ENCODE peak calls at places on chromosomes 4 and X, in five cellular contexts. P, A, F, J and G are unnamed samples.

GRCh38 chr4:187357861-187358260 is 634.2 kb upstream of the FAT1 start:
- DNase-seq in J (no peak), A (no peak), P (no peak), F (no peak), G (no peak)

GRCh38 chr4:130172156-130172555 is 1076.2 kb downstream of the C4orf33 start:
- DNase-seq in A (no peak), F (no peak), J (no peak), P (no peak), G (no peak)

GRCh38 chr4:113840850-113841249 is 79.3 kb upstream of the CAMK2D start:
- DNase-seq in F (no peak), J (no peak), A (no peak), P (no peak), G (no peak)

GRCh38 chr4:113094802-113095201 is 45.3 kb downstream of the ANK2 start:
- DNase-seq in J (no peak), P (no peak), F (no peak), A (peak; percentile 9), G (no peak)

GRCh38 chr4:113209652-113210320 is 160.3 kb downstream of the ANK2 start:
- DNase-seq in P (no peak), A (no peak), F (no peak), J (no peak), G (no peak)

GRCh38 chrX:41605144-41605543 is 83.6 kb upstream of the GPR34 start:
- DNase-seq in P (no peak), F (no peak), J (no peak), A (no peak), G (no peak)

GRCh38 chr4:177450421-177451107 is 8.3 kb upstream of the AGA start:
- DNase-seq in J (no peak), P (no peak), A (no peak), F (no peak), G (no peak)

GRCh38 chr4:181525641-181526040 is 717.6 kb upstream of the TENM3 start:
- DNase-seq in J (no peak), F (no peak), A (no peak), P (no peak), G (peak; percentile 20)

GRCh38 chr4:185718578-185719492 is 93.2 kb downstream of the SORBS2 start:
- DNase-seq in A (no peak), P (no peak), J (no peak), F (no peak), G (no peak)

GRCh38 chr4:71209161-71209560 is 129.7 kb upstream of the SLC4A4 start:
- DNase-seq in A (peak; percentile 87), P (no peak), J (no peak), F (no peak), G (no peak)

GRCh38 chr4:986949-987688 is at the start of gene IDUA:
- DNase-seq in J (peak; percentile 84), A (peak; percentile 45), F (peak; percentile 66), P (peak; percentile 63), G (peak; percentile 87)

GRCh38 chr4:25180524-25181131 is 20.4 kb upstream of the SEPSECS start:
- DNase-seq in J (peak; percentile 19), A (peak; percentile 14), F (peak; percentile 28), P (no peak), G (peak; percentile 21)

GRCh38 chrX:29225670-29226069 is 638.4 kb downstream of the IL1RAPL1 start:
- DNase-seq in P (no peak), F (no peak), J (no peak), A (peak; percentile 25), G (no peak)

GRCh38 chr4:176385601-176386000 is 65.8 kb downstream of the SPCS3 start:
- DNase-seq in F (no peak), A (no peak), J (no peak), P (no peak), G (no peak)

GRCh38 chr4:43241104-43241503 is 348.6 kb downstream of the GRXCR1 start:
- DNase-seq in J (no peak), P (no peak), F (no peak), A (no peak), G (no peak)

GRCh38 chr4:17450431-17450830 is 61.5 kb downstream of the QDPR start:
- DNase-seq in A (no peak), P (no peak), J (no peak), F (no peak), G (no peak)

GRCh38 chr4:159045321-159045720 is 57.6 kb upstream of the RAPGEF2 start:
- DNase-seq in P (no peak), J (no peak), F (no peak), A (no peak), G (no peak)

GRCh38 chr4:8260656-8261111 is 8.9 kb upstream of the HTRA3 start:
- DNase-seq in A (peak; percentile 76), J (no peak), F (no peak), P (no peak), G (no peak)

GRCh38 chrX:50448565-50448964 is 22.1 kb downstream of the DGKK start:
- DNase-seq in J (no peak), F (peak; percentile 48), P (no peak), A (no peak), G (no peak)

GRCh38 chr4:4361883-4362282 is 25.0 kb upstream of the NSG1 start:
- DNase-seq in P (no peak), A (no peak), J (no peak), F (no peak), G (no peak)

DNA sequence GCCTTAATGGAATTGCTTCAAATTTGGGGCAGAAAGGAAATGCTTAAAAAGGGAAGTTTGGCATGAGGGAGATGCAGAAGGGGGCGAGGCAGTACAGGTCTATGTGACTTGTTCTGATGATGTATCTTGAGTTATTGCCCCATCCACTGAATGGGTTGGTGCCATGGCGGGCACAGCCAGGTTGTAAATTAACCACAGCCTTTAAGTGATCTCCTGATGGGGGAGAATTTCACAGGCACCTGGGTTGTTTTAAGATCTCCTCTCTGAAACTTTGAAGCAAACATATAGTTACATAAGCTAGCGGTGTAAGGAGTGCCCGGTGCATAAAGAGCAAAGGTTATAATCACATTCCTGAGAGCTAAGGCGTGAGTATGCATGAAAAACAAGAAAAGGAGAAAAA is 37.0 kb downstream of the NPY5R start:
- DNase-seq in F (no peak), J (no peak), P (no peak), A (no peak), G (no peak)
- TF ChIP-seq CTCF in F (no peak), J (no peak), P (no peak), A (no peak), G (no peak)

DNA sequence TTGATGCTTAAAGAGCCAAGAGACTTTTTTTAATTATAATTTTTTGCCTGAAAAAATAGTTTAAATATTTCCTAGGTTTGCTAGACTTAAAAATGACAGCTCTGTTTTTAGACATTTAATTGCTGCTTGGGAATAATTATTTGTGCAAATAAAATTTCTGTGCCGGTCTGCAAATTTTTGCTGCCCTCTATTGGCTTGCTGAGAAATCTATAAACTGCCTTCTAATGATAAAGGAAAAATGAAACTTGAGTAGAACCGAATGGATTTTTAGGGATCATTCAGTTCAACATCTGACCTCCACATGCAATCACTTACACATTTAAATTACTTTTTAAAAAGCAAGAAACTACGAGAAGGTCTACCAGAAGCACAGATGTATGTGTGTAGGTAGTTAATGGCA is 434.0 kb downstream of the FAM133A start:
- DNase-seq in P (no peak), A (no peak), F (no peak), J (no peak), G (no peak)
- TF ChIP-seq CTCF in P (no peak), A (no peak), F (no peak), J (no peak), G (no peak)

GRCh38 chr4:73194064-73194463 is 64.5 kb downstream of the ANKRD17 start:
- DNase-seq in A (no peak), J (no peak), F (no peak), P (no peak), G (no peak)
- TF ChIP-seq CTCF in A (no peak), J (no peak), F (no peak), P (no peak), G (no peak)

DNA sequence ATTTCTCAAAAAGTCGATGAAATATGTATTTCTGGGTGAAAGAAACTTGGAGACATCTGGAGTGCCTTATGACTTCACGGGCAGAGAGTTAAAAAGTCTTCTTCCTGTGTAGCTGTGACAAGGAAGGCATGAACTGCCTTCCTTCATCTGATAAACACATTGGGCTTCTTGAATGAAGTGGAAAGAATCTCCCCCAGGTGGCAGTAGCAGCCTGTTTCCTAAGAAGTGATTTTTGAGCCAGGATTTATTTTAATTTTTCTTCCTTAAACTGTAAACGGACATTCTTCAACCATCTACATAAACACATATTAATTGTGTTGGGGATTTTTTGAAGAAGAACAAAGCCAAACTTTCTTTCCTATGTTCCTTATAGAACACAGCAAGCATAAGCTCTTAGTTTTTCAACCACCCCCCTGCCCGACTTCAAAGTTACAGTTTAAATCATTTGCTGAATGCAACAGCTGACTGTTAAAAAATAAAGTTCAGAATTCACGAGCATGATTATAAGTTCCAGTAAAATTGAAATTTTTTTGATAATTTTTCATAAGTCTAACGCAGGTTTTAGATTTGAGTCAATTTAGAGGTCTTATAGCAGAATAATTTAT is 980 bp upstream of the GIMD1 start:
- DNase-seq in P (no peak), F (peak; percentile 31), A (peak; percentile 62), J (peak; percentile 51), G (peak; percentile 28)
- TF ChIP-seq CTCF in P (no peak), F (peak; percentile 29), A (peak; percentile 81), J (peak; percentile 20), G (peak; percentile 73)

GRCh38 chr4:68375667-68376559 is 26.0 kb upstream of the YTHDC1 start:
- DNase-seq in P (no peak), F (peak; percentile 39), A (peak; percentile 41), J (peak; percentile 22), G (peak; percentile 22)
- TF ChIP-seq CTCF in P (no peak), F (peak; percentile 34), A (peak; percentile 80), J (peak; percentile 42), G (peak; percentile 56)

GRCh38 chr4:122762966-122763716 is 30.6 kb downstream of the BBS12 start:
- DNase-seq in P (no peak), A (no peak), J (no peak), F (no peak), G (no peak)

GRCh38 chr4:122762520-122762919 is 30.0 kb downstream of the BBS12 start:
- DNase-seq in F (no peak), A (no peak), J (no peak), P (no peak), G (no peak)

GRCh38 chr4:122758033-122758432 is 25.5 kb downstream of the BBS12 start:
- DNase-seq in A (no peak), F (no peak), P (no peak), J (no peak), G (no peak)

GRCh38 chr4:122755675-122756074 is 23.2 kb downstream of the BBS12 start:
- DNase-seq in J (no peak), F (no peak), A (no peak), P (no peak), G (no peak)

DNA sequence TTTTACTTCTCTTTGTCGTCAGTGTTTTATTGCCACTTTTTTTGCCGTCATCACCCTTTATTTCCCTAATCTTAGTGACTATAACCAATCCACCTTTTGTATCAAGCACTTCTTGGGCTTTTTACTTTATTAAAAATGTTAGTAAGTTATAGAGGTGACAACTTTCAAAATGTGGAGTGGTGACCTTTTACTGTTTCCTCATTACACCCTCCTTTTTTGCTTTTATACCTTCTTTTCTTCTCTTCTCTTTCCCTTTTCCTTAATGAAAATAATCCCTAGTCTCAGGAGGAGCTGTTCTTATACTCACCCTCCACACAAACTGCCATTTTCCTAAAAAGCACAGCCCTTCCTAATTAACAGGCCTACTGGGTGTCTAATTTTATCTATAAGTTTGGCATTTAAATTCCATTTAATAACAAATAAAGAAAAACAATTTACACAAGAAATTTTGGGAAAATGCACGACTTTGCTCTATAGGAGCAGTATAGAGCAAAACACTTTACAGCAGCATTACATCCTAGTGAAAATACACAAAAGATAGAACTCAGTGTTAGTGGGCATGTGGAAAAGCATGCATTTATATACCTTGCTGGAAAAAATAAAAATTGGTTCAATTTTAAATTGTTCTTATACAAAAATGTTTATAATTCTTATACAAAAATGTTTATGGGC is 27.3 kb downstream of the BBS12 start:
- DNase-seq in A (no peak), J (no peak), P (no peak), F (no peak), G (no peak)
- TF ChIP-seq CTCF in A (peak; percentile 40), J (peak; percentile 49), P (no peak), F (peak; percentile 12), G (peak; percentile 32)